ENCODE peak calls at places on chromosomes 1 and 21, in five cellular contexts. N, W, H, S and E are unnamed samples.

GRCh38 chr1:186683637-186684410 is 3.6 kb upstream of the PTGS2 start:
- DNase-seq in N (no peak), W (no peak), H (no peak), S (no peak), E (no peak)

GRCh38 chr1:46900401-46900800 is 40.9 kb downstream of the CYP4A11 start:
- DNase-seq in N (no peak), W (no peak), H (no peak), S (no peak), E (no peak)

GRCh38 chr21:31901342-31901741 is 28.5 kb downstream of the HUNK start:
- DNase-seq in N (no peak), W (no peak), H (no peak), S (no peak), E (no peak)

GRCh38 chr1:175434268-175434860 is 241.8 kb upstream of the KIAA0040 start:
- DNase-seq in N (peak), W (no peak), H (peak), S (peak), E (no peak)

GRCh38 chr1:234214911-234215892 is 158.1 kb upstream of the COA6 start:
- DNase-seq in N (no peak), W (no peak), H (no peak), S (no peak), E (peak)

GRCh38 chr1:184285401-184286087 is 101.3 kb upstream of the C1orf21 start:
- DNase-seq in N (no peak), W (no peak), H (no peak), S (no peak), E (no peak)

GRCh38 chr1:4787551-4787950 is 133.1 kb downstream of the AJAP1 start:
- DNase-seq in N (no peak), W (no peak), H (no peak), S (no peak), E (no peak)

GRCh38 chr1:190479028-190479427 is 1.4 kb upstream of the BRINP3 start:
- DNase-seq in N (no peak), W (no peak), H (no peak), S (no peak), E (peak)

GRCh38 chr1:21936366-21937031 is 611 bp downstream of the HSPG2 start:
- DNase-seq in N (no peak), W (no peak), H (no peak), S (no peak), E (no peak)

GRCh38 chr1:17739050-17739449 is 16.1 kb upstream of the ACTL8 start:
- DNase-seq in N (no peak), W (no peak), H (no peak), S (no peak), E (no peak)

GRCh38 chr1:172671591-172671990 is 12.7 kb downstream of the FASLG start:
- DNase-seq in N (no peak), W (no peak), H (no peak), S (no peak), E (no peak)

GRCh38 chr21:36609654-36610053 is 89.3 kb upstream of the SIM2 start:
- DNase-seq in N (no peak), W (no peak), H (no peak), S (no peak), E (no peak)